ENCODE peak calls at places on chromosomes 5 and 9, in eight cellular contexts. C is stimulated activated CD4-positive, alpha-beta T cell treated with anti-CD3 and anti-CD28 coated beads, Interleukin-12 subunit alpha, Interleukin-12 subunit beta, amount 100 ng/mL, for 4 hours; J is skeletal muscle cell; G is NCI-H2029 treated with DMSO at 0.1 percent for 48 hours; S is H1; O is neural crest cell; H is GM13976; A is RCC 7860. V is an unnamed sample.

GRCh38 chr5:128587275-128587674 is 49.2 kb upstream of the FBN2 start:
- DNase-seq in O (no peak), J (no peak), H (no peak), C (no peak), A (no peak), S (no peak), G (no peak), V (no peak)

GRCh38 chr5:123844873-123845272 is 332.9 kb downstream of the CSNK1G3 start:
- DNase-seq in H (no peak), O (no peak), J (no peak), A (no peak), C (no peak), S (no peak), G (no peak), V (no peak)

GRCh38 chr5:100643473-100643872 is 108.3 kb downstream of the FAM174A start:
- DNase-seq in C (no peak), O (no peak), A (no peak), S (no peak), J (peak; percentile 12), H (no peak), G (no peak), V (no peak)

GRCh38 chr9:87180846-87181245 is 233.5 kb upstream of the GAS1 start:
- DNase-seq in C (no peak), O (no peak), S (no peak), G (no peak), A (no peak), H (no peak), J (no peak), V (no peak)

GRCh38 chr9:32968101-32969011 is 33.1 kb downstream of the APTX start:
- DNase-seq in H (peak; percentile 54), J (no peak), G (peak; percentile 5), A (peak; percentile 14), S (peak; percentile 81), C (peak; percentile 48), O (peak; percentile 73), V (no peak)

GRCh38 chr5:14775857-14776256 is 95.7 kb downstream of the ANKH start:
- DNase-seq in J (peak; percentile 25), C (no peak), A (peak; percentile 46), S (no peak), O (no peak), H (no peak), G (peak; percentile 27), V (no peak)

GRCh38 chr5:127652952-127653611 is 4.2 kb downstream of the CTXN3 start:
- DNase-seq in O (no peak), C (no peak), S (no peak), J (no peak), H (no peak), A (no peak), G (no peak), V (no peak)

GRCh38 chr5:15013654-15014463 is 142.3 kb upstream of the ANKH start:
- DNase-seq in J (no peak), O (peak; percentile 7), A (peak; percentile 68), G (peak; percentile 88), S (no peak), C (no peak), H (peak; percentile 50), V (no peak)

GRCh38 chr5:66113160-66113559 is 30.9 kb upstream of the SREK1 start:
- DNase-seq in S (no peak), H (no peak), J (peak; percentile 11), A (peak; percentile 65), O (no peak), C (no peak), G (no peak), V (no peak)

GRCh38 chr9:120768870-120769269 is 24.3 kb downstream of the FBXW2 start:
- DNase-seq in H (no peak), J (no peak), C (no peak), S (no peak), O (no peak), A (no peak), G (no peak), V (no peak)

GRCh38 chr9:119501374-119501773 is 132.1 kb upstream of the BRINP1 start:
- DNase-seq in A (no peak), S (no peak), H (no peak), C (no peak), J (no peak), O (no peak), G (no peak), V (no peak)

V was measured in cortex of kidney.